ENCODE peak calls at places on chromosomes 3 and 15, in nine cellular contexts. M is activated CD4-positive, alpha-beta T cell treated with anti-CD3 and anti-CD28 coated beads for 24 hours; V is ACHN; D is activated naive CD8-positive, alpha-beta T cell treated with anti-CD3 and anti-CD28 coated beads, Interleukin-2, amount 50 U/mL, for 16 hours; A is fibroblast of mammary gland; S is stimulated activated effector memory CD8-positive, alpha-beta T cell treated with anti-CD3 and anti-CD28 coated beads, Interleukin-12 subunit alpha, Interleukin-12 subunit beta, amount 100 ng/mL, for 72 hours; U is H9; F is NCI-H774; I is GM19239. C is an unnamed sample.

GRCh38 chr3:189699873-189700272 is 68.7 kb downstream of the TP63 start:
- DNase-seq in V (no peak), S (no peak), A (no peak), U (no peak), D (no peak), F (no peak), M (no peak), I (no peak), C (no peak)

GRCh38 chr15:59738676-59739075 is 49.6 kb upstream of the BNIP2 start:
- DNase-seq in F (no peak), S (no peak), I (no peak), U (no peak), M (no peak), V (no peak), D (no peak), A (no peak), C (no peak)

GRCh38 chr3:102036472-102036871 is 187.2 kb downstream of the NFKBIZ start:
- DNase-seq in M (no peak), F (no peak), V (no peak), A (no peak), U (no peak), I (no peak), D (no peak), S (no peak), C (no peak)

GRCh38 chr15:47552978-47553608 is 164.2 kb upstream of the SEMA6D start:
- DNase-seq in M (no peak), S (no peak), A (no peak), U (no peak), I (no peak), D (no peak), F (no peak), V (no peak), C (no peak)

GRCh38 chr15:45510758-45511280 is 11.7 kb downstream of the SLC30A4 start:
- DNase-seq in V (no peak), I (no peak), D (no peak), A (no peak), S (no peak), F (no peak), U (no peak), M (no peak), C (no peak)

GRCh38 chr15:78714890-78715289 is 73.9 kb upstream of the CHRNB4 start:
- DNase-seq in S (peak; percentile 43), D (no peak), I (no peak), V (peak; percentile 7), F (no peak), M (no peak), A (peak; percentile 47), U (no peak), C (no peak)

GRCh38 chr3:99943931-99944761 is 126.5 kb downstream of the CMSS1 start:
- DNase-seq in A (no peak), F (no peak), S (no peak), D (no peak), M (no peak), U (no peak), V (no peak), I (no peak), C (peak; percentile 48)

GRCh38 chr3:32401541-32402052 is 9.9 kb downstream of the CMTM7 start:
- DNase-seq in U (peak; percentile 81), M (no peak), S (peak; percentile 74), A (peak; percentile 67), F (no peak), V (peak; percentile 64), I (no peak), D (no peak), C (peak; percentile 89)

GRCh38 chr3:176939022-176939817 is 258.1 kb downstream of the TBL1XR1 start:
- DNase-seq in A (peak; percentile 85), F (peak; percentile 92), U (peak; percentile 40), S (peak; percentile 57), D (no peak), M (peak; percentile 0), I (peak; percentile 36), V (peak; percentile 68), C (peak; percentile 45)

GRCh38 chr3:94429517-94429916 is 366.7 kb downstream of the NSUN3 start:
- DNase-seq in S (no peak), D (no peak), V (no peak), I (no peak), U (no peak), A (peak; percentile 42), M (no peak), F (no peak), C (no peak)

GRCh38 chr3:148723591-148723990 is 25.9 kb downstream of the AGTR1 start:
- DNase-seq in S (no peak), I (no peak), U (no peak), F (no peak), D (no peak), V (peak; percentile 58), M (no peak), A (peak; percentile 89), C (no peak)

GRCh38 chr15:50141856-50142255 is 22.8 kb upstream of the ATP8B4 start:
- DNase-seq in I (no peak), F (no peak), S (peak; percentile 30), V (no peak), A (no peak), D (no peak), M (no peak), U (no peak), C (no peak)

GRCh38 chr15:49301562-49301961 is 121.5 kb upstream of the FGF7 start:
- DNase-seq in S (no peak), V (no peak), A (peak; percentile 68), D (no peak), M (no peak), U (no peak), F (no peak), I (no peak), C (no peak)

GRCh38 chr3:135771760-135772159 is 193.8 kb upstream of the PPP2R3A start:
- DNase-seq in S (no peak), M (no peak), V (no peak), U (no peak), I (no peak), D (no peak), F (no peak), A (no peak), C (no peak)

GRCh38 chr3:119885746-119886530 is 104.0 kb downstream of the NR1I2 start:
- DNase-seq in S (no peak), I (no peak), U (no peak), V (no peak), M (no peak), F (no peak), A (peak; percentile 26), D (no peak), C (no peak)

GRCh38 chr15:83380026-83380425 is 67.1 kb upstream of the SH3GL3 start:
- DNase-seq in A (peak; percentile 30), D (no peak), I (no peak), F (no peak), U (no peak), S (no peak), M (no peak), V (peak; percentile 22), C (no peak)

GRCh38 chr15:65101418-65101890 is 13.5 kb downstream of the UBAP1L start:
- DNase-seq in D (no peak), I (peak; percentile 72), A (peak; percentile 63), M (peak; percentile 43), V (peak; percentile 42), U (peak; percentile 87), S (peak; percentile 68), F (no peak), C (peak; percentile 84)

GRCh38 chr15:85318048-85318731 is 62.2 kb upstream of the AKAP13 start:
- DNase-seq in I (peak; percentile 31), M (no peak), D (no peak), U (no peak), V (peak; percentile 13), A (peak; percentile 99), S (peak; percentile 59), F (no peak), C (no peak)

GRCh38 chr15:85361306-85361705 is 19.1 kb upstream of the AKAP13 start:
- DNase-seq in M (no peak), U (no peak), A (no peak), I (peak; percentile 33), V (no peak), S (no peak), F (no peak), D (no peak), C (no peak)

GRCh38 chr15:73323956-73324355 is 44.8 kb downstream of the HCN4 start:
- DNase-seq in V (no peak), D (no peak), I (no peak), U (no peak), F (no peak), M (no peak), A (no peak), S (no peak), C (no peak)

GRCh38 chr15:65055201-65055870 is 10.1 kb downstream of the SLC51B start:
- DNase-seq in A (no peak), V (peak; percentile 66), S (no peak), U (no peak), F (no peak), I (no peak), M (no peak), D (no peak), C (no peak)

GRCh38 chr3:49845694-49846093 is 10.7 kb downstream of the TRAIP start:
- DNase-seq in A (no peak), V (no peak), U (no peak), I (no peak), F (no peak), S (no peak), M (no peak), D (no peak), C (no peak)

GRCh38 chr3:47266709-47267489 is 15.7 kb downstream of the KIF9 start:
- DNase-seq in U (no peak), D (no peak), M (peak; percentile 19), I (no peak), F (no peak), V (peak; percentile 64), A (peak; percentile 97), S (no peak), C (peak; percentile 54)

GRCh38 chr3:30112904-30113484 is 493.4 kb upstream of the TGFBR2 start:
- DNase-seq in I (no peak), M (no peak), A (peak; percentile 70), V (peak; percentile 57), S (no peak), F (peak; percentile 18), U (no peak), D (no peak), C (no peak)

GRCh38 chr3:61946925-61947324 is 385.6 kb downstream of the PTPRG start:
- DNase-seq in M (no peak), F (no peak), D (no peak), S (no peak), V (no peak), U (no peak), A (no peak), I (no peak), C (no peak)

GRCh38 chr15:67967871-67968423 is 86.2 kb upstream of the PIAS1 start:
- DNase-seq in I (no peak), A (peak; percentile 50), M (no peak), V (peak; percentile 48), U (peak; percentile 82), D (no peak), S (no peak), F (peak; percentile 84), C (peak; percentile 87)

GRCh38 chr3:58386966-58387365 is 46.7 kb downstream of the PDHB start:
- DNase-seq in F (no peak), A (peak; percentile 84), M (no peak), D (no peak), I (no peak), V (no peak), U (peak; percentile 36), S (no peak), C (peak; percentile 73)

GRCh38 chr3:126480864-126481263 is 5.2 kb upstream of the ZXDC start:
- DNase-seq in S (no peak), V (no peak), I (no peak), U (no peak), D (no peak), F (no peak), M (no peak), A (no peak), C (no peak)

C was measured in ELF-1.